ENCODE peak calls at places on chromosomes 2 and 18, in six cellular contexts. E is prostate gland, P is H9, I is heart right ventricle, N is colonic mucosa, B is Peyer's patch. J is an unnamed sample.

GRCh38 chr2:207167129-207167923 is 1.6 kb upstream of the KLF7 start:
- DNase-seq in E (no peak), P (no peak), I (no peak), N (no peak), B (no peak), J (peak)

GRCh38 chr18:332721-333513 is 65.1 kb upstream of the THOC1 start:
- DNase-seq in E (no peak), P (no peak), I (peak), N (no peak), B (no peak), J (peak)

GRCh38 chr18:26046419-26047077 is 43.9 kb downstream of the SS18 start:
- DNase-seq in E (no peak), P (no peak), I (no peak), N (no peak), B (no peak), J (no peak)

GRCh38 chr2:13770279-13770678 is 862.2 kb upstream of the LRATD1 start:
- DNase-seq in E (no peak), P (no peak), I (no peak), N (no peak), B (no peak), J (no peak)

GRCh38 chr2:79453918-79454317 is 58.9 kb upstream of the CTNNA2 start:
- DNase-seq in E (no peak), P (no peak), I (no peak), N (no peak), B (no peak), J (peak)

GRCh38 chr18:58579561-58580047 is 49.3 kb downstream of the ALPK2 start:
- DNase-seq in E (no peak), P (no peak), I (no peak), N (no peak), B (no peak), J (peak)

GRCh38 chr2:219073413-219074129 is 12.8 kb upstream of the IHH start:
- DNase-seq in E (peak), P (peak), I (no peak), N (peak), B (no peak), J (peak)

GRCh38 chr2:240816584-240817495 is 3.2 kb downstream of the KIF1A start:
- DNase-seq in E (no peak), P (peak), I (no peak), N (no peak), B (no peak), J (no peak)

GRCh38 chr18:77054606-77055428 is 77.8 kb downstream of the MBP start:
- DNase-seq in E (peak), P (peak), I (peak), N (peak), B (peak), J (peak)

GRCh38 chr2:172333206-172333605 is 94.2 kb upstream of the ITGA6 start:
- DNase-seq in E (no peak), P (no peak), I (no peak), N (no peak), B (no peak), J (no peak)

DNA sequence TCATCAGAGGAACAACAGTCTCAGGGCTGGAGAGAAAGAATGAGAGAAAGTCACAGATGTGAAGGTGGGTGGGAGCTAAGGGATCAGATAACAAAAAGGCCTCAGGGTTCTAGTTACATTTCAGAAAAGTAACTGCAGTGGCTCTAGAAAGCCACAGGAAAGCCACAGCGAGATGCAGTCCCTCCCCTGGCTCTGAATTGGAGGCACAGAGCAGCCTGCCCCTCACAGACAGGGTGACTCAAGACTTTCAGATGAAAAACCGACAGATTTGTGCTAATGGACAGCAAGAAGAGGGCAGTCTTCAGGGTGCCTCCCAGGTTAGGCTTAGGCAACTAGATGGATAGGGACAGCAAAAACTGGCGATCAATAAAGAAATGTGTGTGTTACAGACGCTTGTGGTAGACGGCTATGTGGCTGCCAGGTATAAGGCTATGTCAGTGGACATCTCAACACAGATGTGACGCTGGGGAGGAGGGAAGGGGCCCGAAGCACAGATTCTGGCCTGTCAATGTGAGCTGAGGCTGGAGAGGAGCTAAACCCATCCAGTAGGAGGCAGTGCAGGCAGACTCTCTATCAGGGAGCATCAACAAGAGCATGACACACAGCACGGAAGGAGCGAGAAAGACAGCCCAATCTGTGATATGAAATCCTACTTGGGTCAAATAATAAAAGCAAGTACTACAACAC is 26.2 kb downstream of the UNC50 start:
- DNase-seq in E (no peak), P (peak), I (no peak), N (no peak), B (no peak), J (peak)
- TF ChIP-seq CTCF in E (no peak), P (peak), I (no peak), N (no peak), B (no peak), J (peak)

GRCh38 chr2:170544817-170545216 is 170.3 kb upstream of the SP5 start:
- DNase-seq in E (no peak), P (no peak), I (no peak), N (no peak), B (no peak), J (no peak)
- TF ChIP-seq CTCF in E (no peak), P (no peak), I (no peak), N (no peak), B (no peak), J (no peak)

GRCh38 chr2:109205447-109205846 is 76.4 kb downstream of the SH3RF3 start:
- DNase-seq in E (no peak), P (no peak), I (no peak), N (no peak), B (no peak), J (no peak)

GRCh38 chr2:109206569-109207145 is 77.7 kb downstream of the SH3RF3 start:
- DNase-seq in E (no peak), P (no peak), I (no peak), N (no peak), B (no peak), J (no peak)

GRCh38 chr2:109202486-109202885 is 73.5 kb downstream of the SH3RF3 start:
- DNase-seq in E (no peak), P (no peak), I (no peak), N (no peak), B (no peak), J (no peak)

GRCh38 chr2:109203246-109204011 is 74.4 kb downstream of the SH3RF3 start:
- DNase-seq in E (no peak), P (no peak), I (no peak), N (no peak), B (no peak), J (no peak)

GRCh38 chr2:109204412-109204811 is 75.4 kb downstream of the SH3RF3 start:
- DNase-seq in E (no peak), P (no peak), I (no peak), N (peak), B (no peak), J (no peak)
- TF ChIP-seq CTCF in E (no peak), P (no peak), I (no peak), N (no peak), B (peak), J (no peak)

DNA sequence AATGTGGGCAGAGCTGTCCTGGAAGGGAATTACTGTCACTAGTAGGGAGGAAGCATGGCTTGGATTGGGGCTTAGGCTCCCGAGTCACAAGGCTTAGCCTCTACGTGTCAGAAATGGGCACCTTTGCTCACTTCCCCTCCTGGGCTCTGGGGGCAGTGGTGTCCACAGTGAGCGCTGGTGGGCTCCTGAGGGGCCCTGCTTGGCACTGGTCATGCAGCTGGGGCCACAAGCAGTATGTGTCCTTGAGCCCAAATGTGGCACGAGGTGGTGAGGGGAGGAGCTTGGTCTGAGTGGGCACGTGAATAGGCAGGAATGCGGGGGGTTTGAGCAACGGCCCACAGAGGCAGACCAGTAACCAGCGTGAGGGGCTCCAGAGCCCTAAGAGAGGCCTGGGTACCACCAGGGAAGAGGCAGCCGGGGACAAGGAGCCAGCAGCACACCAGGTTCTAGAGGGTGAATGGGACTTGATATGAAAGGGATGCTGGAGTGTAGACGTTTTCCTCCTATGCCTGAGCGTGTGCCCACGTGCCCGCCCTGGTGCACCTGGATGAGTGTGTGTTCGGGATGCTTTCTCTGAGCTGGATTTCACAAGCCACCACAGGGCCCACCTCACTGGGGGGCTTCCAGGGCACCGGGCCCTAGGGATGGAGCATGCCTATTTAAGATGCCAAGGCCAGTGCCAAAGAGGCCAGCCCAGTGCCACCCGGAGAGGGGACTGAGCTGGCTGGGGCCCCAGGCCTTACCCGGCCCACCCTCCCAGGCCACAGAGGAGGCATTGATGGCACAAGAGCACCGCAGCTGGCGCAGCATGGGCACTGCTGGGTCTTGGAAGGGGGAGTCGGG is 22.8 kb upstream of the PTMA start:
- DNase-seq in E (no peak), P (peak), I (no peak), N (no peak), B (no peak), J (no peak)
- TF ChIP-seq CTCF in E (no peak), P (peak), I (peak), N (no peak), B (no peak), J (peak)

GRCh38 chr2:178491612-178492011 is 11.4 kb downstream of the PLEKHA3 start:
- DNase-seq in E (no peak), P (no peak), I (no peak), N (no peak), B (no peak), J (no peak)

GRCh38 chr2:178499640-178500039 is 19.4 kb downstream of the PLEKHA3 start:
- DNase-seq in E (no peak), P (no peak), I (no peak), N (no peak), B (no peak), J (no peak)

GRCh38 chr2:178498137-178498536 is 17.9 kb downstream of the PLEKHA3 start:
- DNase-seq in E (no peak), P (no peak), I (no peak), N (no peak), B (no peak), J (no peak)

DNA sequence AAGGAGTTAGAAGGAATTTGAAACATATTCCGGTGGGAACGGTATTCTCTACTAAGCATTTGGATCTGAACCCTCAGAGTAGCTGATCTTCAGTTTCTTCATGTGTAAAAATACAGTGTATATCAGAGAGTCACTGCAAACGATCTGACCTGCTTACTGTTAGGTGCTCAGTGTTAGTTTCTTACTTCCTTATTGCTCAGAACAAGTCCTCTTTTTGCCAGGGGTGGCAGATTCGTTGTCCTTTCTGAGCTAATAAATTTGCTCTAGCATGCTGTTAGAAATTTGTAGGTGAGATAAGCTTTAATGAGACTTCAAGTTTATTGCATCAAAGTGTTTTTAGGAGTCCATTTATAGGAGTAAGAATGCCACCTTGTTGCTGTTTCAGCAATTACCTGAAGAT is 15.8 kb downstream of the PLEKHA3 start:
- DNase-seq in E (no peak), P (no peak), I (no peak), N (peak), B (no peak), J (no peak)
- TF ChIP-seq CTCF in E (no peak), P (no peak), I (no peak), N (no peak), B (no peak), J (no peak)

GRCh38 chr18:9927392-9928063 is 13.7 kb downstream of the VAPA start:
- DNase-seq in E (no peak), P (no peak), I (no peak), N (no peak), B (no peak), J (no peak)
- TF ChIP-seq CTCF in E (no peak), P (no peak), I (no peak), N (no peak), B (no peak), J (no peak)

GRCh38 chr18:5600376-5601071 is 56.7 kb upstream of the EPB41L3 start:
- DNase-seq in E (no peak), P (no peak), I (no peak), N (no peak), B (no peak), J (peak)
- TF ChIP-seq CTCF in E (peak), P (peak), I (peak), N (peak), B (peak), J (peak)

J was measured in fibroblast of mammary gland.